ENCODE peak calls at places on chromosomes 2 and 18, in four cellular contexts. One of them, this sample, is unnamed. For H3K27me3 and H3K4me1, the result is how much of the 10 kb centered on the place peaks cover.

GRCh38 chr2:128309341-128310093 is 9.2 kb downstream of the HS6ST1 start:
- DNase-seq in CD8-positive, alpha-beta memory T cell: peak
- DNase-seq in cardiac muscle cell: no peak
- DNase-seq in sigmoid colon: peak
- DNase-seq in this sample: no peak

GRCh38 chr2:196441527-196441926 is 198.0 kb upstream of the CCDC150 start:
- DNase-seq in CD8-positive, alpha-beta memory T cell: no peak
- DNase-seq in cardiac muscle cell: no peak
- DNase-seq in sigmoid colon: no peak
- DNase-seq in this sample: no peak

GRCh38 chr18:22844643-22845042 is 88.5 kb upstream of the RBBP8 start:
- DNase-seq in CD8-positive, alpha-beta memory T cell: no peak
- DNase-seq in cardiac muscle cell: no peak
- DNase-seq in sigmoid colon: no peak
- DNase-seq in this sample: no peak

GRCh38 chr2:69770193-69770702 is 28.3 kb downstream of the ANXA4 start:
- DNase-seq in CD8-positive, alpha-beta memory T cell: no peak
- DNase-seq in cardiac muscle cell: peak
- DNase-seq in sigmoid colon: no peak
- DNase-seq in this sample: no peak

GRCh38 chr2:99662761-99663341 is 173.0 kb upstream of the REV1 start:
- DNase-seq in CD8-positive, alpha-beta memory T cell: no peak
- DNase-seq in cardiac muscle cell: peak
- DNase-seq in sigmoid colon: no peak
- DNase-seq in this sample: no peak

GRCh38 chr2:19176977-19177376 is 181.4 kb downstream of the OSR1 start:
- DNase-seq in CD8-positive, alpha-beta memory T cell: no peak
- DNase-seq in cardiac muscle cell: no peak
- DNase-seq in sigmoid colon: no peak
- DNase-seq in this sample: no peak

GRCh38 chr2:8576525-8577157 is 105.2 kb upstream of the ID2 start:
- DNase-seq in CD8-positive, alpha-beta memory T cell: peak
- DNase-seq in cardiac muscle cell: no peak
- DNase-seq in sigmoid colon: peak
- DNase-seq in this sample: no peak

GRCh38 chr2:196383799-196384198 is 212.4 kb upstream of the STK17B start:
- DNase-seq in CD8-positive, alpha-beta memory T cell: no peak
- DNase-seq in cardiac muscle cell: no peak
- DNase-seq in sigmoid colon: no peak
- DNase-seq in this sample: no peak

GRCh38 chr2:32484907-32485306 is 128.1 kb downstream of the BIRC6 start:
- DNase-seq in CD8-positive, alpha-beta memory T cell: no peak
- DNase-seq in cardiac muscle cell: peak
- DNase-seq in sigmoid colon: no peak
- DNase-seq in this sample: no peak

GRCh38 chr2:47072018-47072691 is 83.0 kb downstream of the STPG4 start:
- DNase-seq in CD8-positive, alpha-beta memory T cell: no peak
- DNase-seq in cardiac muscle cell: peak
- DNase-seq in sigmoid colon: peak
- DNase-seq in this sample: no peak

GRCh38 chr2:52613064-52613463 is 1154.5 kb upstream of the CHAC2 start:
- DNase-seq in CD8-positive, alpha-beta memory T cell: no peak
- DNase-seq in cardiac muscle cell: no peak
- DNase-seq in sigmoid colon: no peak
- DNase-seq in this sample: no peak

GRCh38 chr2:120825370-120826259 is 89.9 kb downstream of the GLI2 start:
- DNase-seq in CD8-positive, alpha-beta memory T cell: no peak
- DNase-seq in cardiac muscle cell: peak
- DNase-seq in sigmoid colon: peak
- DNase-seq in this sample: no peak

GRCh38 chr2:33931164-33931563 is 332.1 kb upstream of the FAM98A start:
- DNase-seq in CD8-positive, alpha-beta memory T cell: no peak
- DNase-seq in cardiac muscle cell: no peak
- DNase-seq in sigmoid colon: no peak
- DNase-seq in this sample: no peak

GRCh38 chr2:47819834-47820233 is 36.9 kb downstream of the MSH6 start:
- DNase-seq in CD8-positive, alpha-beta memory T cell: no peak
- DNase-seq in cardiac muscle cell: no peak
- DNase-seq in sigmoid colon: no peak
- DNase-seq in this sample: no peak

GRCh38 chr2:38535745-38536506 is 66.8 kb downstream of the HNRNPLL start:
- DNase-seq in CD8-positive, alpha-beta memory T cell: peak
- DNase-seq in cardiac muscle cell: peak
- DNase-seq in sigmoid colon: peak
- DNase-seq in this sample: peak

GRCh38 chr2:229273384-229274338 is 2.6 kb upstream of the PID1 start:
- DNase-seq in CD8-positive, alpha-beta memory T cell: no peak
- DNase-seq in cardiac muscle cell: peak
- DNase-seq in sigmoid colon: peak
- DNase-seq in this sample: no peak

GRCh38 chr2:227881866-227882517 is 10.6 kb downstream of the DAW1 start:
- DNase-seq in CD8-positive, alpha-beta memory T cell: no peak
- DNase-seq in cardiac muscle cell: no peak
- DNase-seq in sigmoid colon: no peak
- DNase-seq in this sample: no peak

GRCh38 chr2:119550346-119550745 is 6.1 kb downstream of the CFAP221 start:
- DNase-seq in CD8-positive, alpha-beta memory T cell: no peak
- DNase-seq in cardiac muscle cell: no peak
- DNase-seq in sigmoid colon: no peak
- DNase-seq in this sample: no peak

GRCh38 chr2:203451686-203452085 is 83.4 kb downstream of the RAPH1 start:
- DNase-seq in CD8-positive, alpha-beta memory T cell: no peak
- DNase-seq in cardiac muscle cell: peak
- DNase-seq in sigmoid colon: no peak
- DNase-seq in this sample: no peak

GRCh38 chr2:130920417-130921030 is 83.8 kb downstream of the ARHGEF4 start:
- DNase-seq in CD8-positive, alpha-beta memory T cell: peak
- DNase-seq in cardiac muscle cell: peak
- DNase-seq in sigmoid colon: no peak
- DNase-seq in this sample: peak

GRCh38 chr2:231626449-231626848 is 33.8 kb downstream of the TEX44 start:
- DNase-seq in CD8-positive, alpha-beta memory T cell: no peak
- DNase-seq in cardiac muscle cell: no peak
- DNase-seq in sigmoid colon: no peak
- DNase-seq in this sample: no peak

GRCh38 chr18:25467226-25468065 is 115.5 kb upstream of the ZNF521 start:
- DNase-seq in CD8-positive, alpha-beta memory T cell: no peak
- DNase-seq in cardiac muscle cell: no peak
- DNase-seq in sigmoid colon: no peak
- DNase-seq in this sample: no peak

GRCh38 chr2:12269041-12269972 is 447.4 kb upstream of the TRIB2 start:
- DNase-seq in CD8-positive, alpha-beta memory T cell: no peak
- DNase-seq in cardiac muscle cell: no peak
- DNase-seq in sigmoid colon: no peak
- DNase-seq in this sample: no peak

GRCh38 chr2:236731767-236732580 is 162.3 kb downstream of the ACKR3 start:
- DNase-seq in CD8-positive, alpha-beta memory T cell: no peak
- DNase-seq in cardiac muscle cell: peak
- DNase-seq in sigmoid colon: peak
- DNase-seq in this sample: no peak

GRCh38 chr18:13614318-13614643 is 112.1 kb downstream of the FAM210A start:
- DNase-seq in CD8-positive, alpha-beta memory T cell: no peak
- DNase-seq in cardiac muscle cell: no peak
- DNase-seq in sigmoid colon: no peak
- DNase-seq in this sample: no peak

GRCh38 chr18:78423776-78424175 is 555.8 kb upstream of the SALL3 start:
- DNase-seq in CD8-positive, alpha-beta memory T cell: no peak
- DNase-seq in cardiac muscle cell: no peak
- DNase-seq in sigmoid colon: no peak
- DNase-seq in this sample: no peak

GRCh38 chr2:12990523-12990922 is 273.8 kb downstream of the TRIB2 start:
- DNase-seq in CD8-positive, alpha-beta memory T cell: no peak
- DNase-seq in cardiac muscle cell: no peak
- DNase-seq in sigmoid colon: no peak
- DNase-seq in this sample: no peak

GRCh38 chr2:172084484-172084733 is 898 bp upstream of the DLX1 start:
- DNase-seq in CD8-positive, alpha-beta memory T cell: no peak
- DNase-seq in cardiac muscle cell: no peak
- DNase-seq in sigmoid colon: no peak
- DNase-seq in this sample: no peak

GRCh38 chr2:120552800-120553471 is 182.7 kb upstream of the GLI2 start:
- DNase-seq in CD8-positive, alpha-beta memory T cell: no peak
- DNase-seq in cardiac muscle cell: peak
- DNase-seq in sigmoid colon: peak
- DNase-seq in this sample: no peak

GRCh38 chr2:205590759-205591158 is 91.5 kb upstream of the NRP2 start:
- DNase-seq in CD8-positive, alpha-beta memory T cell: no peak
- DNase-seq in cardiac muscle cell: peak
- DNase-seq in sigmoid colon: no peak
- DNase-seq in this sample: no peak

GRCh38 chr2:44954902-44955592 is 13.5 kb downstream of the SIX3 start:
- DNase-seq in CD8-positive, alpha-beta memory T cell: no peak
- DNase-seq in cardiac muscle cell: no peak
- DNase-seq in sigmoid colon: no peak
- DNase-seq in this sample: no peak

GRCh38 chr2:176084629-176085119 is 912 bp upstream of the EVX2 start:
- DNase-seq in CD8-positive, alpha-beta memory T cell: no peak
- DNase-seq in cardiac muscle cell: no peak
- DNase-seq in sigmoid colon: no peak
- DNase-seq in this sample: no peak

GRCh38 chr18:12334280-12335262 is 26.5 kb downstream of the TUBB6 start:
- DNase-seq in CD8-positive, alpha-beta memory T cell: no peak
- DNase-seq in cardiac muscle cell: no peak
- DNase-seq in sigmoid colon: peak
- DNase-seq in this sample: no peak

GRCh38 chr2:151902829-151903228 is 74.6 kb upstream of the ARL5A start:
- DNase-seq in CD8-positive, alpha-beta memory T cell: no peak
- DNase-seq in cardiac muscle cell: peak
- DNase-seq in sigmoid colon: no peak
- DNase-seq in this sample: no peak
- H3K27me3 ChIP-seq in CD8-positive, alpha-beta memory T cell: under half
- H3K27me3 ChIP-seq in cardiac muscle cell: under half
- H3K27me3 ChIP-seq in sigmoid colon: under half
- H3K27me3 ChIP-seq in this sample: under half

GRCh38 chr18:63301458-63301857 is 18.1 kb downstream of the BCL2 start:
- DNase-seq in CD8-positive, alpha-beta memory T cell: no peak
- DNase-seq in cardiac muscle cell: peak
- DNase-seq in sigmoid colon: no peak
- DNase-seq in this sample: no peak

GRCh38 chr18:63302647-63303405 is 16.7 kb downstream of the BCL2 start:
- DNase-seq in CD8-positive, alpha-beta memory T cell: no peak
- DNase-seq in cardiac muscle cell: no peak
- DNase-seq in sigmoid colon: no peak
- DNase-seq in this sample: no peak

GRCh38 chr18:63306819-63307554 is 12.6 kb downstream of the BCL2 start:
- DNase-seq in CD8-positive, alpha-beta memory T cell: no peak
- DNase-seq in cardiac muscle cell: no peak
- DNase-seq in sigmoid colon: no peak
- DNase-seq in this sample: no peak

GRCh38 chr18:63306249-63306648 is 13.3 kb downstream of the BCL2 start:
- DNase-seq in CD8-positive, alpha-beta memory T cell: no peak
- DNase-seq in cardiac muscle cell: no peak
- DNase-seq in sigmoid colon: no peak
- DNase-seq in this sample: no peak

DNA sequence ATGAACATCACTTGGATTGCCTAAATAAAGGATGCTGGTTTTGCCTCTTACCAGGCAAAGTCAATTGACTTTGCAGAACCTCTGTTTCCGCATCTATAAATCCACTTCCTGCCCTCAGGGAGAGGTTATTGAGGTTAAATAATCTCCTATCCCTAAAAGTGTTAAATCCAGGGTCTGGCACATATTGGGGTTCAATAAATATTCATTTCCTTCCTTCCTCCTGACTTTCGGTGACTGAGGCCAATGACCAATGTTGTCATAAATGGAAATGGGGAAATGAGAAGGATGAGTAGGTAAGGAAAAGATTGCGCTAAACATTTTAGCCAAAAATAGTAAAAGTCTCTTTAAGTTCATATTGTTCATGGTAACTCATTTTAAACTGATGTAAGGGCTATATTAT is 16.0 kb downstream of the BCL2 start:
- DNase-seq in CD8-positive, alpha-beta memory T cell: no peak
- DNase-seq in cardiac muscle cell: no peak
- DNase-seq in sigmoid colon: no peak
- DNase-seq in this sample: no peak
- H3K4me1 ChIP-seq in CD8-positive, alpha-beta memory T cell: half or more
- H3K4me1 ChIP-seq in cardiac muscle cell: under half
- H3K4me1 ChIP-seq in sigmoid colon: under half
- H3K4me1 ChIP-seq in this sample: half or more

DNA sequence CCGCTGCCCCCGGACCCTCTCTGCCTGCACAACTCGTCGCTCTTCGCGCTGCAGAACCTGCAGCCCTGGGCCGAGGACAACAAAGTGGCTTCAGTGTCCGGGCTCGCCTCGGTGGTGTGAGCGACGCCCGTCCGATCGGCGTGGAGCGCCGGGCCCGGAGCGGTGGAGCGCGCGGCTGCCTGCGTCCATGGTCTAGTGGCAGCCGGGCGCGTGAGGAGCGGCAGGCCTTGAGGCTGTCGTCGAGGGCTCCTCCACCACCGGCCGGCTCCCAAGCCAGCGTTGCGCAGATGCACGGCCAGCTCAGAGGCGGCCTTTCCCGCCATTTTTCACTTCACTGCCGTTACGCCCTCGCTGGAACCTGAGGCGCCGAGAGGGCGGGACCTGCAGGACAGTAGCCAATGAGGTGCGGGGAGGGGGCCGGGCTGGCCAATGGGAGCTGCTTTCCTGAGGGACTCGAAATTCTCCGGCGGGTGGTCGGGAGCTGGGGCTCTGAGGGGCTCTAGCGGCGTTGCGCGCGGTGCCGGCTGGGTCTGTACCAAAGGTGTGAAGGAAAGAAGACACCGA is 1.9 kb downstream of the TLX2 start:
- DNase-seq in CD8-positive, alpha-beta memory T cell: peak
- DNase-seq in cardiac muscle cell: peak
- DNase-seq in sigmoid colon: peak
- DNase-seq in this sample: peak
- H3K27me3 ChIP-seq in CD8-positive, alpha-beta memory T cell: half or more
- H3K27me3 ChIP-seq in cardiac muscle cell: half or more
- H3K27me3 ChIP-seq in sigmoid colon: half or more
- H3K27me3 ChIP-seq in this sample: under half

GRCh38 chr2:98518106-98518505 is 73.4 kb downstream of the INPP4A start:
- DNase-seq in CD8-positive, alpha-beta memory T cell: peak
- DNase-seq in cardiac muscle cell: peak
- DNase-seq in sigmoid colon: peak
- DNase-seq in this sample: peak

GRCh38 chr2:98514096-98514639 is 69.5 kb downstream of the INPP4A start:
- DNase-seq in CD8-positive, alpha-beta memory T cell: no peak
- DNase-seq in cardiac muscle cell: no peak
- DNase-seq in sigmoid colon: no peak
- DNase-seq in this sample: no peak

GRCh38 chr2:98514879-98515570 is 70.4 kb downstream of the INPP4A start:
- DNase-seq in CD8-positive, alpha-beta memory T cell: no peak
- DNase-seq in cardiac muscle cell: peak
- DNase-seq in sigmoid colon: peak
- DNase-seq in this sample: no peak

GRCh38 chr2:98517636-98518035 is 73.0 kb downstream of the INPP4A start:
- DNase-seq in CD8-positive, alpha-beta memory T cell: no peak
- DNase-seq in cardiac muscle cell: no peak
- DNase-seq in sigmoid colon: no peak
- DNase-seq in this sample: no peak

DNA sequence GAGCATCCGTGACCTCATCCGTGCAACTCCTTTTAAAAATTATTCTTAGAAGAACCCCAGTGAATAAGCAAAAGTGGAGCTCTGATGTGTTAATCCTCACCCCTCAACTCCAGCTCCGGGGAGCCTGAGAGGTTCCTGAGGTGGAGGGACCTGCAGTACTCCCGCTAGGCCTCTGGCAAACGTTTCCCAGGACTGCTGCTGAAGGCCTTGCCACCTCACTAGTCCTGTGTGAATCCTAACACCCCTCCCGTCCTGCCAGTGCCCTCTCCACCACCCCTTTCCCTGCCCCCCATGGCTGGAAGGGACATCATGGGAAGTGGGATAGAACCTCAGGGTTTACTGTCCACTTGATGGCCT is 70.9 kb downstream of the INPP4A start:
- DNase-seq in CD8-positive, alpha-beta memory T cell: no peak
- DNase-seq in cardiac muscle cell: no peak
- DNase-seq in sigmoid colon: peak
- DNase-seq in this sample: no peak
- H3K4me1 ChIP-seq in CD8-positive, alpha-beta memory T cell: half or more
- H3K4me1 ChIP-seq in cardiac muscle cell: under half
- H3K4me1 ChIP-seq in sigmoid colon: half or more
- H3K4me1 ChIP-seq in this sample: under half

This sample was measured in CD4-positive, CD25-positive, alpha-beta regulatory T cell.